ENCODE peak calls at places on chromosomes 11 and 22, in four cellular contexts. P is IMR-90, V is neuronal stem cell, T is mesenchymal stem cell. W is an unnamed sample.

GRCh38 chr11:20131744-20132666 is 28.3 kb downstream of the DBX1 start:
- DNase-seq in V (peak), P (peak), T (peak), W (peak)

GRCh38 chr11:8739309-8739793 is 56.8 kb downstream of the RPL27A start:
- DNase-seq in V (no peak), P (no peak), T (no peak), W (no peak)

GRCh38 chr11:3130269-3131071 is 34.6 kb downstream of the OSBPL5 start:
- DNase-seq in T (no peak), P (no peak), V (no peak), W (no peak)

GRCh38 chr11:57566564-57567209 is 785 bp downstream of the UBE2L6 start:
- DNase-seq in P (no peak), V (no peak), T (no peak), W (no peak)

GRCh38 chr22:46590334-46590733 is 29.9 kb upstream of the GRAMD4 start:
- DNase-seq in V (no peak), P (no peak), T (no peak), W (no peak)

GRCh38 chr11:73414977-73415492 is 38.8 kb downstream of the RELT start:
- DNase-seq in T (peak), V (no peak), P (peak), W (no peak)

GRCh38 chr22:27752141-27752540 is 49.4 kb downstream of the MN1 start:
- DNase-seq in P (no peak), T (no peak), V (no peak), W (no peak)

GRCh38 chr11:38296211-38296776 is 1698.3 kb upstream of the RAG2 start:
- DNase-seq in V (no peak), P (no peak), T (no peak), W (no peak)

GRCh38 chr11:36540998-36541397 is 26.8 kb upstream of the RAG1 start:
- DNase-seq in P (peak), V (no peak), T (peak), W (peak)

GRCh38 chr11:58762284-58763119 is 30.8 kb upstream of the GLYAT start:
- DNase-seq in P (no peak), V (peak), T (no peak), W (no peak)

GRCh38 chr22:26956346-26956745 is 299.0 kb downstream of the MIAT start:
- DNase-seq in P (no peak), V (no peak), T (no peak), W (peak)

GRCh38 chr22:46079861-46080821 is 70.2 kb upstream of the PPARA start:
- DNase-seq in T (no peak), V (no peak), P (no peak), W (no peak)

GRCh38 chr11:3378426-3379423 is at the start of gene ZNF195:
- DNase-seq in P (peak), T (peak), V (peak), W (peak)

GRCh38 chr11:104967493-104968364 is 645 bp downstream of the CASP4 start:
- DNase-seq in T (peak), P (peak), V (no peak), W (no peak)

GRCh38 chr11:18468962-18469361 is 13.3 kb downstream of the LDHAL6A start:
- DNase-seq in P (no peak), V (no peak), T (no peak), W (no peak)

GRCh38 chr11:115974703-115975102 is 470.5 kb upstream of the CADM1 start:
- DNase-seq in T (no peak), V (no peak), P (no peak), W (no peak)

GRCh38 chr11:80194016-80194415 is 753.2 kb upstream of the TENM4 start:
- DNase-seq in T (no peak), P (no peak), V (no peak), W (no peak)

GRCh38 chr22:42160251-42160650 is 29.6 kb upstream of the CYP2D6 start:
- DNase-seq in T (no peak), V (no peak), P (no peak), W (no peak)

GRCh38 chr11:289145-289705 is 299 bp downstream of the PGGHG start:
- DNase-seq in T (no peak), P (no peak), V (no peak), W (no peak)

GRCh38 chr11:19853016-19853415 is 140.4 kb downstream of the NAV2 start:
- DNase-seq in V (no peak), T (no peak), P (peak), W (no peak)

GRCh38 chr11:43518407-43519165 is 159.9 kb downstream of the TTC17 start:
- DNase-seq in V (no peak), P (peak), T (peak), W (no peak)

GRCh38 chr11:1478011-1478410 is 8.6 kb downstream of the MOB2 start:
- DNase-seq in P (no peak), V (no peak), T (no peak), W (no peak)
- H4K8ac ChIP-seq in P (no peak), V (peak), T (no peak), W (no peak)

GRCh38 chr22:49951986-49952896 is 8.3 kb upstream of the PIM3 start:
- DNase-seq in T (peak), V (no peak), P (peak), W (peak)

GRCh38 chr22:49950396-49950994 is 10.1 kb upstream of the PIM3 start:
- DNase-seq in V (no peak), T (no peak), P (no peak), W (no peak)

GRCh38 chr22:49949914-49950292 is 10.7 kb upstream of the PIM3 start:
- DNase-seq in T (no peak), P (no peak), V (no peak), W (no peak)

GRCh38 chr22:49951678-49951985 is 8.9 kb upstream of the PIM3 start:
- DNase-seq in V (no peak), P (no peak), T (no peak), W (no peak)

DNA sequence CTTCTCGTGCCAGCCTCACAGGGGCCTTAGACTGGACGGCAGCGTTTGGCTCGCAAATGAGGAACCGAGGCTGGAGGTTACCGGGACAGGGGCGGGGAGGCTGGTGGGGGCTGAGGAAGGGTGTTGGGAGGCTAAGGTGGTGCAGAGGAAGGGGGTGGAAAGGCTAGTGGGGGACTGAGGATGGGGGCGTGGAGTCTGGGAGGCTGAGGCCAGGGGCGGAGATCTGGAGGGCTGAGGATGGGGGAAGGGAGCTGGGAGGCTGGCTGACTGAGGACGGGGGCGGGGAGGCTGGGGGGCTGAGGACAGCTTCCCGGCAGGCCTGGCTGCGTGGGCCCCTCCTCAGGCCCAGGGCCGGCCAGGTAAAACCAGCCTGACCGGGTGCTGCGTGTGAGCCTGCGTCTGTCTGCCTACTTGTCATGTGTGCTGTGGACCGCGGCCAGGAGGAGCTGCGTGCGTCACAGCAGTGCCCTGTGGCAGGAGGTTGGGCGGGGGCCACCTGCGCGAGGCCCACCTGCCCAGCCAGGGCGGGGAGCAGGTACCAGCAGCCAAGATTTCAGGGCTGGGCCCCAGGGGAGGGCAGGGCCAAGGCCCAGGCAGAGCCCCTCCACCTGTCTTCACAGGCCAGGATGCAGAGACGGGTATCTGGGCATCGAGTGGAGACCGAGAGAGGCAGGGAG is 9.4 kb upstream of the PIM3 start:
- DNase-seq in V (no peak), P (peak), T (no peak), W (no peak)
- H4K8ac ChIP-seq in V (no peak), P (peak), T (peak), W (no peak)

DNA sequence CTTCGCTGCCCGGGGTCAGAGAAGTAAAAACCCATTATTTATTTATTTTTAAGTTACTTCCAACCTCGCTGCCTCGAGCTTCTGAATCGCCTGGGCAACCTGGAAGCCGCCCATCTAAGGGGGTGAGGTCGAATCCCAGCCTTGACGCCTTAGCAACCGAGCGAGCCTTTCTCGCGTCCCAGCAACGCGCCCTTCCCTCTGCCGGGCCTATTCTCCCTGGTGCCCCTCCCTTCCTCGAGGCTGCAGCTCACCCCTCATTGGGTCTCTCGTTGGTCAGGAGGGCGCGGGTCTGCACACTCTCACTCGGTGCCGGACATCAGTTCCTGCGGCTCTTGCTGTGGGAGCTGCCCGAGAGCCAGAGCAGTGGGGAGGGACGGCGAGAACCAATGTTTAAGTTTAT is at the start of gene CCDC81:
- DNase-seq in T (no peak), P (no peak), V (peak), W (peak)
- H4K8ac ChIP-seq in T (peak), P (peak), V (no peak), W (no peak)

DNA sequence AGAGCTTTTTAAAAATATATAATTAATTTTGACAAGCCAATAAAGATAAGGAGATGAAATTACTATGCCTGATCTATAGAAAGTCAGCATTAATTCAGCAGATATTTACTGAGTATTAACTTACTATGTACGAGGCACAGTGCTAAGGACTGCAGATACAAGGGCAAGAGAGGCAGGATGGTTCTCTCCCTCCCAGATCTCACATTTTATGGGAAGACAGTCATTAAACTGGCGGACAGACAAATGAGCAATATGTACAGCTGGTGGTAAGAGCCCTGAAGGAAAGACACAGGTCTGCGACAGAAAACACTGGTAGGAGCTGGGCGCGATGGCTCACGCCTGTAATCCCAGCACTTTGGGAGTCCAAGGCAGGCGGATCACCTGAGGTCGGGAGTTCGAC is 36.8 kb downstream of the MCHR1 start:
- DNase-seq in P (no peak), T (no peak), V (no peak), W (no peak)
- H4K8ac ChIP-seq in P (no peak), T (peak), V (no peak), W (no peak)

GRCh38 chr11:117600261-117600783 is 196.7 kb downstream of the DSCAML1 start:
- DNase-seq in T (no peak), V (no peak), P (no peak), W (peak)
- H4K8ac ChIP-seq in T (no peak), V (no peak), P (no peak), W (no peak)

GRCh38 chr11:10302294-10302743 is 2.6 kb upstream of the ADM start:
- DNase-seq in V (no peak), P (no peak), T (peak), W (peak)
- H4K8ac ChIP-seq in V (no peak), P (peak), T (peak), W (no peak)

GRCh38 chr22:21889251-21889990 is 22.0 kb upstream of the MAPK1 start:
- DNase-seq in T (no peak), V (no peak), P (no peak), W (no peak)
- H4K8ac ChIP-seq in T (no peak), V (no peak), P (no peak), W (no peak)

GRCh38 chr22:23639661-23640060 is 7.5 kb upstream of the DRICH1 start:
- DNase-seq in T (no peak), P (no peak), V (no peak), W (no peak)

DNA sequence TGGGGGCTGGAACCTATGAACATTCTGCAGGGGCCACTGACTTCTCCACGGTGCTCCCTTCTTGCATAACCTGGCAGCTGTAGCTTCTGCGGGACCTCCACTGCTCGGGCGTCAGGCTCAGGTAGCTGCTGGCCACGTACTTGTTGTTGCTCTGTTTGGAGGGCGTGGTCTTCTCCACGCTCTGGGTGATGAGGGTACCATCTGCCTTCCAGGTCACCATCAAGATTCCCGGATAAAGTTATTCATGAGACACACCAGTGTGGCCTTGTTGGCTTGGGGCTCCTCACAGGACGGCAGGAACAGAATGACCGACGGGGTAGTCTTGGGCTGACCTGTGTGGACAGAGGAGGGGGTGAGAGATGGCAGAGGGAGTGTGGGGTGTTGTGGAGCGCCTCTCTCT is 6.5 kb upstream of the DRICH1 start:
- DNase-seq in P (no peak), T (no peak), V (no peak), W (no peak)
- H4K8ac ChIP-seq in P (no peak), T (no peak), V (no peak), W (no peak)

DNA sequence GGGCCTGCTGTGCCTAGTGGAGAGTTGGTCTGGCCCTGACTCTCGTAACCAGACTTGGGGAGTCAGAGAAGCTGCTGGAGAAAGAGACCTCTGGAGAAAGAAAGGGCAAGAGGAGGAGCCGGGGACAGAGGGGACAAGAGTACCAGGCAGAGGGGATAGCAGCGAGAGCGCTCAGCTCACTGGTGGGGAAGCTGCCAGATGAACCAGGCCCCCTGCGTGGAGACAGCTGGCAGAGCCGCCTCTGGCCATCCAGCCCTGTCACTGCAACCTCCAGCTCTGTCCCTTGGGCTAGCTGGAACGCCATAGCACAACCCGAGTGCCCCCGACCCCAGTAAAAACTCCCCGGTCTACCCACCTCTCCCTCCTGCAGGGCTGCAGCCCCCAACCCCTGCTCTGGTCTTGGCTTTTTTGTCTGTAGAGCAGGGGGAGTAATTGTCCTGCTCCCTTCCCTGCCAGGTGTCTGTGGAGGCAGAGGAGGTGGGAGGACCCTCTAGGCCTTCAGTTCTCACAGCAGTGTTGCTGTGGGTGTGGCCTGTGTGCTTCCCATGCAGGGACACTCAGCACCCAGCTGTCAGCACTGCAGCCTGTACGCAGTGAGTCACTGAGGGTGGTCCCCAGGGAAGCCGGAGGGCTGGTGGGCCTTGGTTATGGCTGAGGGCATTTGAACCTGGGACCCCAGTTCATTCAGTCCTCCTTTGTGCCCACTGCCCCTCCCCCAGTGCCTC is 4.8 kb upstream of the SUN2 start:
- DNase-seq in P (peak), T (peak), V (no peak), W (no peak)
- H4K8ac ChIP-seq in P (no peak), T (no peak), V (peak), W (no peak)

GRCh38 chr11:64135711-64136110 is 30.2 kb downstream of the MACROD1 start:
- DNase-seq in V (no peak), P (no peak), T (no peak), W (no peak)
- H4K8ac ChIP-seq in V (no peak), P (no peak), T (no peak), W (no peak)

W was measured in mesendoderm.